ENCODE peak calls at places on chromosomes 5 and 9, in nine cellular contexts. I is aorta, G is A549, B is RWPE2, O is brain microvascular endothelial cell, T is bronchial epithelial cell, P is mammary epithelial cell, V is Karpas-422, W is choroid plexus epithelial cell. S is an unnamed sample.
A peak's percentile ranks its signal among the peaks of the same experiment; 100 is the strongest.

GRCh38 chr5:105563842-105564241 is 2001.3 kb upstream of the NUDT12 start:
- DNase-seq in I (peak; percentile 43), G (no peak), B (no peak), O (no peak), T (no peak), P (no peak), V (no peak), W (no peak), S (no peak)

GRCh38 chr5:6399978-6400910 is 21.9 kb upstream of the MED10 start:
- DNase-seq in I (no peak), G (no peak), B (no peak), O (peak; percentile 15), T (peak; percentile 96), P (peak; percentile 91), V (no peak), W (peak; percentile 15), S (no peak)

GRCh38 chr5:16437974-16438373 is 27.6 kb downstream of the ZNF622 start:
- DNase-seq in I (no peak), G (peak; percentile 27), B (no peak), O (no peak), T (peak; percentile 18), P (no peak), V (no peak), W (peak; percentile 52), S (no peak)

GRCh38 chr9:95085861-95086563 is 231.5 kb downstream of the FANCC start:
- DNase-seq in I (peak; percentile 70), G (no peak), B (no peak), O (no peak), T (no peak), P (no peak), V (no peak), W (no peak), S (no peak)

GRCh38 chr9:102867488-102867887 is 127.6 kb upstream of the CYLC2 start:
- DNase-seq in I (no peak), G (peak; percentile 17), B (no peak), O (peak; percentile 87), T (peak; percentile 29), P (peak; percentile 2), V (no peak), W (peak; percentile 9), S (no peak)

GRCh38 chr9:96116275-96117051 is 185.5 kb downstream of the HSD17B3 start:
- DNase-seq in I (no peak), G (peak; percentile 50), B (no peak), O (no peak), T (peak; percentile 7), P (no peak), V (no peak), W (no peak), S (no peak)

GRCh38 chr5:181028032-181028819 is 11.8 kb upstream of the BTNL9 start:
- DNase-seq in I (no peak), G (peak; percentile 86), B (peak; percentile 49), O (no peak), T (no peak), P (no peak), V (no peak), W (no peak), S (no peak)

GRCh38 chr5:58354827-58355226 is 105.1 kb downstream of the PLK2 start:
- DNase-seq in I (no peak), G (no peak), B (no peak), O (no peak), T (no peak), P (no peak), V (no peak), W (no peak), S (no peak)

GRCh38 chr5:131171276-131171815 is 602 bp downstream of the LYRM7 start:
- DNase-seq in I (no peak), G (no peak), B (no peak), O (no peak), T (peak; percentile 66), P (peak; percentile 59), V (peak; percentile 80), W (no peak), S (no peak)

GRCh38 chr9:29213374-29214161 is 1640.3 kb upstream of the C9orf72 start:
- DNase-seq in I (no peak), G (peak; percentile 33), B (no peak), O (no peak), T (no peak), P (peak; percentile 69), V (no peak), W (no peak), S (no peak)
- H3K4me3 ChIP-seq in I (peak within 1 kb of the TSS; percentile 14), G (peak within 1 kb of the TSS; percentile 51), B (peak within 1 kb of the TSS; percentile 32), O (peak within 1 kb of the TSS; percentile 60), T (peak within 1 kb of the TSS; percentile 17), P (peak within 1 kb of the TSS; percentile 98), V (no peak within 1 kb of the TSS), W (peak within 1 kb of the TSS; percentile 49), S (no peak within 1 kb of the TSS)

GRCh38 chr5:132754111-132754510 is 6.9 kb downstream of the CCNI2 start:
- DNase-seq in I (no peak), G (no peak), B (no peak), O (no peak), T (no peak), P (no peak), V (no peak), W (no peak), S (no peak)
- H3K4me3 ChIP-seq in I (no peak overlapping the region), G (no peak overlapping the region), B (no peak overlapping the region), O (no peak overlapping the region), T (no peak overlapping the region), P (no peak overlapping the region), V (no peak overlapping the region), W (no peak overlapping the region), S (no peak overlapping the region)

GRCh38 chr5:154849261-154849660 is 1.1 kb downstream of the FAXDC2 start:
- DNase-seq in I (no peak), G (no peak), B (no peak), O (no peak), T (no peak), P (no peak), V (no peak), W (no peak), S (no peak)

GRCh38 chr5:154849791-154850201 is 607 bp downstream of the FAXDC2 start:
- DNase-seq in I (no peak), G (no peak), B (no peak), O (no peak), T (peak; percentile 43), P (peak; percentile 23), V (no peak), W (peak; percentile 63), S (no peak)

GRCh38 chr5:154851351-154851750 is 948 bp upstream of the FAXDC2 start:
- DNase-seq in I (no peak), G (no peak), B (no peak), O (no peak), T (no peak), P (no peak), V (no peak), W (no peak), S (no peak)

GRCh38 chr5:154844800-154845199 is 5.6 kb downstream of the FAXDC2 start:
- DNase-seq in I (no peak), G (no peak), B (no peak), O (no peak), T (no peak), P (no peak), V (no peak), W (no peak), S (no peak)

GRCh38 chr5:154850255-154851062 is at the start of gene FAXDC2:
- DNase-seq in I (peak; percentile 87), G (no peak), B (no peak), O (peak; percentile 85), T (peak; percentile 46), P (peak; percentile 51), V (no peak), W (peak; percentile 92), S (no peak)
- H3K4me3 ChIP-seq in I (peak within 1 kb of the TSS; percentile 76), G (no peak within 1 kb of the TSS), B (no peak within 1 kb of the TSS), O (peak within 1 kb of the TSS; percentile 64), T (no peak within 1 kb of the TSS), P (no peak within 1 kb of the TSS), V (no peak within 1 kb of the TSS), W (peak within 1 kb of the TSS; percentile 90), S (no peak within 1 kb of the TSS)

GRCh38 chr5:119355636-119356383 is at the start of gene TNFAIP8:
- DNase-seq in I (peak; percentile 86), G (no peak), B (no peak), O (peak; percentile 50), T (peak; percentile 55), P (peak; percentile 76), V (peak; percentile 82), W (peak; percentile 65), S (peak; percentile 47)
- H3K4me3 ChIP-seq in I (peak within 1 kb of the TSS; percentile 70), G (no peak within 1 kb of the TSS), B (peak within 1 kb of the TSS; percentile 37), O (peak within 1 kb of the TSS; percentile 73), T (peak within 1 kb of the TSS; percentile 39), P (peak within 1 kb of the TSS; percentile 77), V (peak within 1 kb of the TSS; percentile 80), W (peak within 1 kb of the TSS; percentile 75), S (peak within 1 kb of the TSS; percentile 66)

DNA sequence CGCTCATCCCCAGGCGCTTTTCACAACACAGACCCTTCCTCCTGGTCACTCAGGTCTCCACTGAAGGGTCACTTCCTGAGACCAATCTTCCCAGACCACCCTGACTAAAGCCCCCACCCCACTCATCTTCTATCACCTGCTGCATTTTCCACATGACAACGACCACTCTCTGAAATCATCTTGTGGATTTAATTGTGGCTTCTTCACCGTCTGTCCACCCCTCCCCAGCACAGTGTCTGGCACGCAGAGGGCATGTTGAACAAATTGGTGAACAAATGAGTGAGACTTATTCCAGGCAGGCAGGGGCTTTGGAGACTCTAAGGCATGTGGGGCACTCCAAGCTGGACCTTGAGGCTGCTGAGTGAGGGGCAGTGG is 8.8 kb downstream of the BARX1 start:
- DNase-seq in I (no peak), G (no peak), B (no peak), O (no peak), T (no peak), P (no peak), V (no peak), W (no peak), S (no peak)
- H3K4me3 ChIP-seq in I (no peak overlapping the region), G (peak overlapping the region; percentile 54), B (no peak overlapping the region), O (no peak overlapping the region), T (no peak overlapping the region), P (no peak overlapping the region), V (no peak overlapping the region), W (no peak overlapping the region), S (no peak overlapping the region)

S was measured in effector memory CD4-positive, alpha-beta T cell.